ENCODE peak calls at places on chromosomes 16 and 17, in nine cellular contexts. G is AG10803, S is stomach, W is adrenal gland, B is neural progenitor cell, Z is cardiac muscle cell, H is neural crest cell, Q is fibroblast of villous mesenchyme, F is fibroblast of mammary gland. N is an unnamed sample.

GRCh38 chr16:87705780-87706277 is 60.0 kb downstream of the KLHDC4 start:
- DNase-seq in Z (no peak), Q (no peak), G (no peak), B (peak), S (peak), W (no peak), H (peak), F (no peak), N (no peak)

GRCh38 chr17:62869885-62870580 is 61.9 kb upstream of the MARCHF10 start:
- DNase-seq in Q (peak), H (peak), S (no peak), W (no peak), Z (peak), B (peak), G (peak), F (peak), N (no peak)

GRCh38 chr16:66740010-66740409 is 11.4 kb downstream of the DYNC1LI2 start:
- DNase-seq in H (peak), S (no peak), F (peak), B (peak), Z (peak), Q (peak), W (no peak), G (no peak), N (no peak)

GRCh38 chr16:8850279-8850885 is 18.4 kb downstream of the CARHSP1 start:
- DNase-seq in H (no peak), Z (peak), Q (peak), B (no peak), S (no peak), W (peak), F (peak), G (peak), N (no peak)

GRCh38 chr17:35545150-35545549 is 7.7 kb upstream of the SLFN12L start:
- DNase-seq in Z (no peak), F (no peak), G (no peak), H (no peak), B (no peak), S (no peak), Q (no peak), W (no peak), N (no peak)

GRCh38 chr16:7330709-7331108 is 1.9 kb upstream of the RBFOX1 start:
- DNase-seq in B (no peak), W (no peak), F (no peak), Z (no peak), S (no peak), Q (no peak), G (no peak), H (no peak), N (no peak)

GRCh38 chr16:67268136-67268579 is 11.2 kb upstream of the PLEKHG4 start:
- DNase-seq in Q (peak), W (peak), H (no peak), Z (peak), S (peak), B (no peak), F (peak), G (peak), N (peak)

GRCh38 chr17:48649741-48650140 is 23.6 kb upstream of the HOXB9 start:
- DNase-seq in F (no peak), W (no peak), Z (no peak), H (no peak), B (no peak), Q (no peak), G (no peak), S (no peak), N (no peak)

GRCh38 chr17:74478369-74479100 is 12.1 kb downstream of the CD300A start:
- DNase-seq in Q (no peak), B (no peak), F (peak), S (no peak), Z (no peak), H (no peak), W (peak), G (no peak), N (no peak)

GRCh38 chr17:36072431-36073121 is 8.5 kb downstream of the CCL18 start:
- DNase-seq in Z (peak), W (peak), H (peak), Q (peak), F (peak), G (peak), S (peak), B (peak), N (peak)

GRCh38 chr17:45940826-45941225 is 46.5 kb downstream of the MAPT start:
- DNase-seq in H (no peak), S (peak), W (no peak), B (no peak), G (no peak), Q (no peak), F (no peak), Z (peak), N (no peak)

GRCh38 chr17:83177611-83178532 is 98.5 kb downstream of the METRNL start:
- DNase-seq in Q (no peak), W (peak), H (no peak), S (no peak), Z (no peak), B (no peak), F (no peak), G (no peak), N (no peak)

GRCh38 chr16:56281256-56281805 is 90.0 kb downstream of the GNAO1 start:
- DNase-seq in B (peak), W (no peak), F (peak), Z (no peak), S (no peak), G (no peak), H (peak), Q (no peak), N (no peak)

GRCh38 chr16:54286330-54287017 is at the start of gene IRX3:
- DNase-seq in F (peak), Q (peak), S (peak), G (peak), W (peak), H (peak), Z (peak), B (peak), N (no peak)

GRCh38 chr17:3037259-3037658 is 26.1 kb downstream of the OR1D5 start:
- DNase-seq in Q (no peak), B (no peak), G (no peak), Z (no peak), W (no peak), F (no peak), S (no peak), H (no peak), N (no peak)

GRCh38 chr16:10172848-10173655 is 9.2 kb downstream of the GRIN2A start:
- DNase-seq in B (no peak), Z (no peak), F (peak), Q (peak), W (no peak), S (no peak), H (no peak), G (peak), N (no peak)

GRCh38 chr16:86107190-86107589 is 208.2 kb downstream of the IRF8 start:
- DNase-seq in S (no peak), B (no peak), W (no peak), Q (no peak), F (no peak), Z (peak), G (no peak), H (no peak), N (no peak)

GRCh38 chr16:69481901-69482341 is 57.5 kb downstream of the CYB5B start:
- DNase-seq in G (peak), Q (peak), S (peak), Z (peak), W (peak), F (peak), B (no peak), H (no peak), N (no peak)

GRCh38 chr16:75065149-75065807 is 51.3 kb downstream of the LDHD start:
- DNase-seq in G (no peak), S (no peak), F (no peak), B (no peak), Q (no peak), W (no peak), H (no peak), Z (no peak), N (no peak)

GRCh38 chr16:30761427-30761927 is 385 bp downstream of the CFAP119 start:
- DNase-seq in S (no peak), H (peak), B (peak), F (no peak), W (no peak), G (no peak), Z (peak), Q (peak), N (no peak)

GRCh38 chr17:49450735-49451134 is 36.1 kb upstream of the PHB1 start:
- DNase-seq in F (no peak), G (peak), H (no peak), S (no peak), B (no peak), Z (no peak), W (no peak), Q (no peak), N (no peak)

GRCh38 chr17:15777717-15778116 is 45.6 kb downstream of the TBC1D26 start:
- DNase-seq in S (no peak), F (no peak), B (no peak), H (no peak), Q (no peak), Z (no peak), G (no peak), W (no peak), N (no peak)

GRCh38 chr17:15779119-15779518 is 47.0 kb downstream of the TBC1D26 start:
- DNase-seq in W (no peak), F (no peak), Z (no peak), S (no peak), B (no peak), G (no peak), H (no peak), Q (no peak), N (no peak)

GRCh38 chr17:15780188-15780587 is 48.1 kb downstream of the TBC1D26 start:
- DNase-seq in F (no peak), Q (no peak), G (no peak), S (no peak), W (no peak), H (no peak), Z (no peak), B (no peak), N (no peak)

GRCh38 chr17:15777297-15777696 is 45.2 kb downstream of the TBC1D26 start:
- DNase-seq in Q (no peak), F (no peak), H (no peak), S (no peak), G (no peak), B (no peak), Z (no peak), W (no peak), N (no peak)

DNA sequence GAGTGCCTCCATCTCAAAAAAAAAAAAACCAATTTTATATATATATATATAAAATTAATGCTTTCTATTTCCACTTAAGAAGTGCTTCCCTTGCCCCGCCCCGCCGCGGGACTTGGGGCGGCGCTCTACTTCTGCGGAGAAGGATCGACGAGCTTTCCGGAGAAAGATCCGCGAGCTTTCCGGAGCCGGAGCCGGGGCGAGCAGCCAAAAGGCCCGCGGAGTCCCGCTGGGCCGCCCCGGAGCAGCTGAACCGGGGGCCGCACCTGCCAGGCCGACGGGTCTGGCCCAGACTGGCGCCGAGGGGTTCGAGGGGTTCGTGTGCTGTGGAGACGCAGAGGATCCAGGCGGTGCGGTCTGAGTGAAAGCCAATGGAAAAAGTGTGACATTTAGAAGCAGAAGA is 50.7 kb downstream of the TBC1D26 start:
- DNase-seq in W (peak), Q (peak), G (peak), B (no peak), F (peak), H (no peak), S (peak), Z (peak), N (peak)
- TF ChIP-seq CTCF in W (no peak), Q (peak), G (no peak), B (no peak), F (no peak), H (no peak), S (no peak), Z (peak), N (no peak)

GRCh38 chr17:78351449-78352006 is 8.3 kb downstream of the SOCS3 start:
- DNase-seq in W (peak), F (peak), S (peak), Z (peak), G (peak), Q (peak), H (no peak), B (peak), N (peak)
- TF ChIP-seq CTCF in W (no peak), F (peak), S (no peak), Z (peak), G (peak), Q (peak), H (no peak), B (no peak), N (no peak)

DNA sequence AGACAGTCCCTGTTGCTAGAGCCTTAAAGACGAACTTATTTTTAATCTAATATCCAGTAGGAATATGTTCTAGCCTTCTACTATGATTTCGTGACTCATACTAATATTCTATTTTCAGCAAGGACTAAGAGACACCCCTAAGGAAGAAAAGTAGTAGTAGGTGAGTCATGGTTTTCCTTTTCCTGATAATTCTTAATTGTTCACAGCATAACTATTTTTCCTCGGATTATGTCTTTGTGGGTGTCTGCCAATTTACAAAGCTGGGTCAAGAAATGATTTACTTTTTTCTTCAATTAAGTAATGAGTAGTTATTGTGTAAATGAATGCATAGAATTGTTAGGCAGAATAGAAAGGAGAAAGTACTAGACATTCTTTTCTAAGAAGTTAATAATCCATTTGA is 292.2 kb downstream of the TOX3 start:
- DNase-seq in S (no peak), G (no peak), B (no peak), Q (no peak), H (no peak), Z (peak), F (no peak), W (no peak), N (no peak)
- TF ChIP-seq CTCF in S (no peak), G (no peak), B (no peak), Q (no peak), H (no peak), Z (no peak), F (no peak), W (no peak), N (no peak)

GRCh38 chr16:11915644-11916523 is at the start of gene GSPT1:
- DNase-seq in B (peak), W (peak), Q (peak), Z (peak), G (peak), H (peak), F (peak), S (peak), N (peak)
- TF ChIP-seq CTCF in B (no peak), W (peak), Q (no peak), Z (no peak), G (peak), H (no peak), F (no peak), S (peak), N (peak)

DNA sequence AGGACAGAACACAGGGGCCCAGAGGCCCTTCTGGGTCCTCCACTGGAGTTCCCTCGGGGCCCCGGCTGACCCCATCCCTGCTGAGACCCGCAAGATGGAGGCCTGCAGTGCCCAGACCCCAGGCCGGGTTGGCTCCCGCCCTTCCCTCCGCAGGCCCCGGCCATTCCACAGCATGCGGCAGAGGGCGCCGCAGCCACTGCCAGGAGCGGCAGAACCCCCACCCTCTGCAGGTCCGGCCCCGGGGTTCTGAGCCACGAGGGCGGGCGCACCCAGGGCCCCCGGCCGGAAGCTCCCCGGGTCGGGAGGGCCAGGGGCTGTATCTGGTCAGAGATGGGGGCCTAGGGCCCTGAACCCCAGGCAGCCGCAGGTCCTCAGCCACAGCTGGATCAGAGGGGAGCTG is 2.4 kb upstream of the PERCC1 start:
- DNase-seq in W (no peak), S (no peak), H (no peak), G (no peak), F (peak), Q (no peak), Z (peak), B (peak), N (no peak)
- TF ChIP-seq CTCF in W (peak), S (peak), H (no peak), G (peak), F (peak), Q (peak), Z (peak), B (peak), N (no peak)

DNA sequence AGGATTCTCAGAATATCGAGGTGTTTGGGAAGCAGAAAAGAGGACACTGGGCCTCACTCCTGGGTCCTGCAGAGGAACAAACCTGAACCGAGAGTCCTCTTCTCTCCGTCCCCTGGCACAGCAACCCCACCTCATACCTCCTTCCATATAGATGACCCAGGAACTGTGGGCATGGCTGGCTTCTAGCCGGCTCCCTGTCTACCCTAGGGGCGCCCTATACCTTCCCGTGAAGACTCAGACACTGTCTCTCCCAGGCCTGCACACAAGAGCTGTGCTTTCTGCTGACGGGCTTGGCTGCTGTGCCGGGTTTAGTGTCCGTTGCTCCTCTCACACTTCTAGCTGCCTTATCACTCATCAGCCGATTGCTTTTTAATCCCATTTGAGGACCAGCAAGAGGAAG is 46.5 kb upstream of the CRISPLD2 start:
- DNase-seq in W (no peak), S (no peak), Z (no peak), Q (no peak), G (no peak), H (no peak), B (no peak), F (no peak), N (no peak)
- TF ChIP-seq CTCF in W (no peak), S (no peak), Z (no peak), Q (no peak), G (no peak), H (no peak), B (no peak), F (no peak), N (no peak)